ENCODE peak calls at places on chromosome 5, in four cellular contexts. K, O, H and W are unnamed samples.

GRCh38 chr5:136192526-136193395 is at the start of gene SMIM32:
- DNase-seq in K (peak; percentile 32), O (no peak), H (no peak), W (peak; percentile 66)

GRCh38 chr5:6260846-6261245 is 117.5 kb downstream of the MED10 start:
- DNase-seq in K (no peak), O (no peak), H (no peak), W (no peak)

GRCh38 chr5:6476313-6476661 is 27.6 kb downstream of the UBE2QL1 start:
- DNase-seq in K (no peak), O (no peak), H (no peak), W (no peak)

GRCh38 chr5:1444361-1445189 is 665 bp downstream of the SLC6A3 start:
- DNase-seq in K (no peak), O (no peak), H (no peak), W (no peak)

GRCh38 chr5:110413856-110414255 is 312.6 kb downstream of the TMEM232 start:
- DNase-seq in K (no peak), O (no peak), H (no peak), W (no peak)

GRCh38 chr5:74185599-74185998 is 454.9 kb downstream of the ENC1 start:
- DNase-seq in K (peak; percentile 49), O (no peak), H (no peak), W (no peak)

GRCh38 chr5:40717281-40717680 is 37.6 kb downstream of the PTGER4 start:
- DNase-seq in K (no peak), O (peak; percentile 12), H (peak; percentile 74), W (no peak)

GRCh38 chr5:14167211-14167845 is 24.2 kb downstream of the TRIO start:
- DNase-seq in K (no peak), O (peak; percentile 51), H (peak; percentile 70), W (no peak)

GRCh38 chr5:134879456-134879855 is 5.3 kb downstream of the TXNDC15 start:
- DNase-seq in K (no peak), O (no peak), H (no peak), W (no peak)

GRCh38 chr5:56751914-56752313 is 63.4 kb upstream of the MAP3K1 start:
- DNase-seq in K (no peak), O (no peak), H (no peak), W (no peak)

GRCh38 chr5:115297043-115297442 is 589 bp upstream of the CCDC112 start:
- DNase-seq in K (no peak), O (peak; percentile 2), H (no peak), W (no peak)

GRCh38 chr5:75922480-75922879 is 160.7 kb upstream of the SV2C start:
- DNase-seq in K (no peak), O (no peak), H (no peak), W (no peak)

GRCh38 chr5:125044491-125045282 is 298.2 kb upstream of the ZNF608 start:
- DNase-seq in K (no peak), O (peak; percentile 30), H (no peak), W (no peak)

GRCh38 chr5:45695011-45695667 is 1.0 kb downstream of the HCN1 start:
- DNase-seq in K (no peak), O (no peak), H (no peak), W (no peak)

GRCh38 chr5:111399113-111399512 is 113.2 kb downstream of the STARD4 start:
- DNase-seq in K (no peak), O (no peak), H (no peak), W (no peak)

GRCh38 chr5:176774216-176775171 is 35.9 kb upstream of the UNC5A start:
- DNase-seq in K (no peak), O (no peak), H (no peak), W (no peak)

GRCh38 chr5:172867761-172868435 is 33.8 kb downstream of the ERGIC1 start:
- DNase-seq in K (no peak), O (no peak), H (peak; percentile 28), W (no peak)
- TF ChIP-seq POLR2A in K (no peak), O (no peak), H (no peak), W (no peak)

DNA sequence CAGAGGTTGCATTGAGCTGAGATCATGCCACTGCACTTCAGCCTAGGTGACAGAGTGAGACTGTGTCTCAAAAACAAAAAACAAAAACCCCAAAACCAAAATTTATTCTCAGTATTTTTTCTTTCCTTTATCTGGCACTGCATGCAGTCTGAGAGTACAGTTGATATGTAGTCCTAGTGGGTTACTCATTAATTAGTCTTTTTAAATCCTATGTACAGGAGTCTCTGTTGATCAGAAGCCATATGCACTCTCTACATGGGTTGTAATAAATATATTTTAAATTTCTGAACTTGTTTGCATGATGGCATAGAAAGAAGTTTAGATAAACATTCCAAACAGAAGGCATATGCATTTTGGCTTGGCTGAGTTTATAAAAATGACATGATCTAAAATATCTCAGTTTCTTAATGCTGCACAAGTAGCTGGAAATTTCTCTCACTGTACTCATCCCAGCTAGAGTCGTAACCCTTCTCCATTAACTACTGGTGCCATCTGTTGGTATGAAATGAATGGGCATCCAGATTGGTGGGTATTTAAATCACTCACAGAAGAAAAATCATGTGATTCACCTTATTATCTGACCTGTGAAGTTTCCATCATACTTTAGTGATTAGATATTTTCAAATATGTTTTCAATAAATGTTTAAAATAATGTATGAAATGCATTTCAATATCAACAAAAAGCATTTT is 284.8 kb downstream of the CTNND2 start:
- DNase-seq in K (no peak), O (peak; percentile 33), H (no peak), W (no peak)
- TF ChIP-seq CTCF in K (no peak), O (no peak), H (no peak), W (no peak)

GRCh38 chr5:151078490-151079262 is 2.2 kb downstream of the TNIP1 start:
- DNase-seq in K (peak; percentile 37), O (no peak), H (no peak), W (peak; percentile 54)
- TF ChIP-seq POLR2A in K (no peak), O (no peak), H (no peak), W (no peak)

DNA sequence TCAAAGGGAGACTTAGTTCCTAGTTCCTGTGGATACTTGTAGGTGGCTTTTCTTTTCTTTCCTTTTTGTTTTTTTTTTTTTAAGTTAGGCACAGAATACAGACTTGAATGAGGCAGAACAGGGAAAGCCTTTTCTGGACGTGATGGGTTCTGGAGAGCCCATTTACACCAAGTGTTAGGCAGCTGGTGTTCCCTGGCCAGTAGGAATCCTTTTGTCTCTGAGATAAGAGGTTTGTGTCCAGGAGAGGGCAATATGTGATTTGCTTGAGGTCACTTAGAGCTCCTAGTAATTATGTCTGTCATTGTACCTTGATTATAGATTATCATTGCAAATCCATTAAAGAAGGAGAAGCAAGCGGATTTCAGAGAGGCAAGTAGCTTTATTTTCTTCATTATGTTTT is 9.1 kb downstream of the MEGF10 start:
- DNase-seq in K (no peak), O (no peak), H (no peak), W (no peak)
- TF ChIP-seq CTCF in K (no peak), O (no peak), H (no peak), W (peak; percentile 4)

DNA sequence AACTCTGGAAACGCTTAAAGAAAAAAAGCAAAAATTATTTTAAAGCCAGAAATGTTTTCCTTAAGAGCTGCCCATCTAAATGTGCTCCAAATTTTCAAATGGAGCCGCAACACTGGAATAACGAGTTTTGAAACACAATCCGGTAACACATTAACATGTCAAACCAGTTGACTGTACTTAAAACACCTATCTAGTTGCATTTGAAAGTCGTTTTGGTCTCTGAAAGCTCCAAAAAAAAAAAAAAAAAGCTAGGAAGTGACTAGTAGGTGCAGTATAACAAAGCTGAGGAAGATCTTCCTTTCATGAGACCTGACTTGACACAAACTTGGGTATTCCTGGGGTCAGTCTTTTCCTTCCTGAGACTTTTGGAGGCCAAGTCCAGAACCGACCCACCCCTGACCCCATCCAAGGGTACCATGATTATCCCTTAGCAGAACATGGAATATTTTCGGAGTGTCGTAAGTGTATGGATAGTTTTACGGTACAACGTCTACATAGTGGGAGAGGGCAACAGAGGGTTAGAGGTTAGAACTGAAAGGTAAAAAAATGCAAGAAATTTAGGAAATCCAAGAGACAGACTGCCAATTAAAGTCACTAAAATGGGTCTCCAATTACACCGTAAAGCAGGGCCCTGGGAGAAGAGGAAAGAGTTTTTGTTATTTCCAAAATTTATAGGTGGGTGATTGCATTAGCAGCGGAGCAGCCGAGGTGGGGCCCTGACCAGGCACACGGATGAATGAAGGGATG is 812 bp downstream of the CETN3 start:
- DNase-seq in K (no peak), O (no peak), H (no peak), W (no peak)
- TF ChIP-seq POLR2A in K (no peak), O (peak; percentile 54), H (peak; percentile 82), W (no peak)

GRCh38 chr5:172050070-172050469 is 43.6 kb upstream of the FBXW11 start:
- DNase-seq in K (no peak), O (no peak), H (no peak), W (no peak)

GRCh38 chr5:172048539-172049101 is 42.2 kb upstream of the FBXW11 start:
- DNase-seq in K (no peak), O (no peak), H (peak; percentile 38), W (no peak)

GRCh38 chr5:172048170-172048422 is 41.7 kb upstream of the FBXW11 start:
- DNase-seq in K (no peak), O (no peak), H (no peak), W (no peak)

GRCh38 chr5:172051643-172052362 is 45.4 kb upstream of the FBXW11 start:
- DNase-seq in K (no peak), O (no peak), H (no peak), W (no peak)

DNA sequence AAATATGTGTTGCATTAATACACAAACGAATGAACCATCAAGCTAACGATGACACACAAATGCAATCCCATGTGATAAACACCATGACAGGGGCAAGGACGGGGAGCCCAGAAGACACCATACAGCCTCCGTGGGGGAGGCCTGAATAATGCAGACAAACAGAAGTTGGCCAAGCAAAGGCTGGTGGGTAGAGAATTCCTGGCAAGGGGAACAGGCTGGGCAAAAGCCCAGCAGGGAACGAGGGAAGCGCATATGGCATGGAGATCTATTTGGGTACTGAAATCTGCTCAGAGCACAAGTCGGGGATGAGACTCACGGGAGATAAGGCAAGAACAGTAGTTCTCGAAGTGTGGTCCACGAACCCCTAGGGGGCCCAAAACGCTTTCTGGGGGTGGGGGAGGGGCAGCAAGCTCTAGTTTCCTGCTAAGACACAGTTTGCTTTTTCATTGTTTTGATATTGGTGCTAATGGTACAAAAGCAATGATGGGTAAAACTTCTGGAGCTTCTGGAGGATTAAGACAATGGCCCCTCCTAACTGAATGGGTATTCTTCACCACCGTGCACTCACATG is 42.9 kb upstream of the FBXW11 start:
- DNase-seq in K (no peak), O (no peak), H (no peak), W (no peak)
- TF ChIP-seq CTCF in K (no peak), O (no peak), H (no peak), W (no peak)